ENCODE peak calls at places on chromosomes 5 and 9, in nine cellular contexts. J, O, A, E, H, I, D, S and N are unnamed samples.
A peak's percentile ranks its signal among the peaks of the same experiment; 100 is the strongest.

GRCh38 chr5:168578506-168579205 is 512 bp downstream of the PANK3 start:
- DNase-seq in J (no peak), O (peak; percentile 64), A (peak; percentile 75), E (no peak), H (no peak), I (no peak), D (peak; percentile 6), S (no peak), N (no peak)

GRCh38 chr5:153222956-153223355 is 267.5 kb upstream of the GRIA1 start:
- DNase-seq in J (no peak), O (peak; percentile 54), A (no peak), E (no peak), H (no peak), I (no peak), D (no peak), S (no peak), N (no peak)

GRCh38 chr5:133336121-133336968 is 276.0 kb downstream of the FSTL4 start:
- DNase-seq in J (no peak), O (no peak), A (no peak), E (no peak), H (no peak), I (no peak), D (no peak), S (no peak), N (no peak)

GRCh38 chr5:10577371-10578291 is 13.8 kb downstream of the ANKRD33B start:
- DNase-seq in J (peak; percentile 24), O (no peak), A (no peak), E (no peak), H (no peak), I (peak; percentile 73), D (no peak), S (no peak), N (peak; percentile 85)

GRCh38 chr5:3997670-3998069 is 402.0 kb downstream of the IRX1 start:
- DNase-seq in J (no peak), O (no peak), A (no peak), E (no peak), H (no peak), I (no peak), D (no peak), S (no peak), N (no peak)

GRCh38 chr5:72324186-72324825 is 4.1 kb downstream of the PTCD2 start:
- DNase-seq in J (no peak), O (no peak), A (no peak), E (no peak), H (no peak), I (no peak), D (no peak), S (no peak), N (no peak)

GRCh38 chr9:469672-470040 is 255.0 kb downstream of the DOCK8 start:
- DNase-seq in J (peak; percentile 15), O (no peak), A (peak; percentile 5), E (no peak), H (no peak), I (peak; percentile 72), D (no peak), S (no peak), N (no peak)

GRCh38 chr9:124297553-124297905 is 39.8 kb downstream of the NEK6 start:
- DNase-seq in J (peak; percentile 71), O (peak; percentile 96), A (no peak), E (peak; percentile 65), H (no peak), I (no peak), D (peak; percentile 90), S (peak; percentile 84), N (no peak)

GRCh38 chr5:133423618-133424282 is 188.6 kb downstream of the FSTL4 start:
- DNase-seq in J (peak; percentile 65), O (peak; percentile 57), A (peak; percentile 82), E (peak; percentile 14), H (peak; percentile 92), I (peak; percentile 69), D (no peak), S (peak; percentile 78), N (peak; percentile 89)

GRCh38 chr5:72066658-72067057 is 40.6 kb upstream of the MAP1B start:
- DNase-seq in J (no peak), O (peak; percentile 84), A (no peak), E (no peak), H (no peak), I (no peak), D (peak; percentile 57), S (no peak), N (no peak)

GRCh38 chr9:135991771-135992170 is 30.6 kb upstream of the UBAC1 start:
- DNase-seq in J (no peak), O (no peak), A (no peak), E (no peak), H (no peak), I (no peak), D (no peak), S (no peak), N (no peak)

GRCh38 chr5:84642795-84643194 is 258.1 kb upstream of the EDIL3 start:
- DNase-seq in J (no peak), O (peak; percentile 19), A (no peak), E (no peak), H (no peak), I (no peak), D (peak; percentile 36), S (no peak), N (no peak)

GRCh38 chr5:111998871-111999270 is 241.9 kb upstream of the NREP start:
- DNase-seq in J (no peak), O (peak; percentile 42), A (no peak), E (no peak), H (no peak), I (no peak), D (no peak), S (no peak), N (no peak)

GRCh38 chr9:86942352-86943222 is 4.7 kb downstream of the GAS1 start:
- DNase-seq in J (no peak), O (no peak), A (no peak), E (no peak), H (no peak), I (no peak), D (no peak), S (no peak), N (no peak)

GRCh38 chr5:159405611-159406031 is 75.3 kb upstream of the IL12B start:
- DNase-seq in J (no peak), O (no peak), A (no peak), E (no peak), H (no peak), I (peak; percentile 73), D (no peak), S (no peak), N (no peak)

GRCh38 chr9:5569357-5569756 is 59.0 kb downstream of the PDCD1LG2 start:
- DNase-seq in J (no peak), O (no peak), A (no peak), E (no peak), H (no peak), I (no peak), D (no peak), S (no peak), N (no peak)
- TF ChIP-seq CTCF in J (no peak), O (no peak), A (no peak), E (no peak), H (no peak), I (no peak), D (no peak), S (no peak), N (no peak)

GRCh38 chr9:114000063-114000454 is 78.0 kb downstream of the AMBP start:
- DNase-seq in J (no peak), O (no peak), A (no peak), E (no peak), H (no peak), I (no peak), D (no peak), S (peak; percentile 9), N (no peak)

GRCh38 chr9:113998114-113998513 is 80.0 kb downstream of the AMBP start:
- DNase-seq in J (no peak), O (no peak), A (no peak), E (no peak), H (no peak), I (no peak), D (no peak), S (peak; percentile 30), N (no peak)

GRCh38 chr9:114000671-114001409 is 77.3 kb downstream of the AMBP start:
- DNase-seq in J (no peak), O (no peak), A (no peak), E (no peak), H (no peak), I (no peak), D (no peak), S (peak; percentile 51), N (no peak)

GRCh38 chr9:113998529-113999255 is 79.4 kb downstream of the AMBP start:
- DNase-seq in J (no peak), O (peak; percentile 42), A (peak; percentile 70), E (no peak), H (no peak), I (no peak), D (no peak), S (peak; percentile 52), N (no peak)

DNA sequence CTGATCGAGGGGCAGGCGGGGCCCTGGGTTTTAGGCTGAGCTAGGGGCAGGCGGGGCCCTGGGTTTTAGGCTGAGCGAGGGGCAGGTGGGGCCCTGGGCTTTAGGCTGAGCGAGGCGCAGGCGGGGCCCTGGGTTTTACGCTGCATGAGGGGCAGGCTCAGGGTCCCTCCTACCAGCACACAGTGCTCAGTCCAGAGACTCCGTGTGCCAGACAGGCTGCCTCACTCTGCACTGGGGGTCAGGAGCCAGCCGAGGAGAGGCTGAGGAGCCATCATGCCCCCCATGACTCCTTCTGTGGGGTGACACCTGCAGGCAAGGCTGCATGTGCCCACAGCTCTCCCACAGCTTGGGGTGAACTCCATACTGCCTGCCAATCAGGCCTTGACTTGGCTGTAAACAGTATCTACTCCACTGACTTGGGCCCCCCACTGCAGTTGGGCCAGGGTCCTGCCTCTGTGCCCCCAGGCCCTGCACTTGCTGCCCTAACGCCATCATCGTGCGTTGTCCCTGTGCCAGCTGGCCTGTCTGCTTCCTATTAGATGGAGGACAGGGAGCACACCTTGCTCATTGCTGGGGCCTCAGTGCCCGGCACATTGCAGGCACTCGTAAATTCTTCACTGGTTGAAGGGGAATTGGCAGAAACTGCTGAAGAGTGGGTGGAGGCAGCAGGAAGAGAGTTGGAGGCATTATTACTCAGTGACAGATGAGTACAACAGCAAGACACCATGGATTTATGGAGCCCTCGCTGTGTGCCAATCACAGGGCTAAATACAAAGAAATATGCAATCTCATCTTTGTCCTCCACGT is 78.6 kb downstream of the AMBP start:
- DNase-seq in J (no peak), O (no peak), A (no peak), E (no peak), H (no peak), I (no peak), D (no peak), S (peak; percentile 56), N (no peak)
- TF ChIP-seq CTCF in J (no peak), O (no peak), A (no peak), E (no peak), H (no peak), I (no peak), D (no peak), S (no peak), N (peak; percentile 4)

GRCh38 chr9:12843735-12844134 is 68.9 kb downstream of the LURAP1L start:
- DNase-seq in J (no peak), O (no peak), A (no peak), E (no peak), H (no peak), I (no peak), D (peak; percentile 57), S (no peak), N (no peak)
- TF ChIP-seq CTCF in J (no peak), O (no peak), A (no peak), E (no peak), H (no peak), I (no peak), D (no peak), S (no peak), N (no peak)

DNA sequence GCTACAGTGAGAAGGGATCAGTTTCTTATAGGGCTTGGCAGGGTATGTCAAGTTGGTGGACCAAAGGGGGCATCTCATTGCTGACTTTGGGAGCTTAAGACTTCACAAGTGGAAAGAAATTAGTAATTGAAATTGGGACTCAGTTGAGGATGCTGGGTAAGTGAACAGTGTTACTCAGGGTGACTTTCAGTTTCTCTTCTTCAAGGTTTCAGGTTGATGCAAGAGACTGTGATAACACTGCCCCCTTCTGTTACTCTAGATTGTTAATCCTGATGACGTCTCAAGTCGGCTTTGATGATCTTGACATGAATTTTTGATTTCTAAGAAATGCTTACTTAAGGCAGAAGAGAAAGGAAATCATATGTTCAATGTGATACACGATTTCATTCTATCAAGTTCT is 21.3 kb downstream of the KCTD16 start:
- DNase-seq in J (no peak), O (peak; percentile 93), A (no peak), E (no peak), H (no peak), I (peak; percentile 90), D (no peak), S (no peak), N (no peak)
- TF ChIP-seq CTCF in J (peak; percentile 8), O (peak; percentile 63), A (peak; percentile 46), E (peak; percentile 32), H (peak; percentile 25), I (peak; percentile 60), D (peak; percentile 60), S (no peak), N (peak; percentile 69)